ENCODE peak calls at places on chromosome 10, in ten cellular contexts. T, X, G, Y, I, U, L, C, N and Q are unnamed samples.

GRCh38 chr10:99329891-99330674 is 927 bp downstream of the CNNM1 start:
- DNase-seq in Y (peak; percentile 56), X (peak; percentile 20), I (no peak), U (no peak), G (no peak), L (peak; percentile 88), T (peak; percentile 20), C (no peak), N (no peak), Q (no peak)

GRCh38 chr10:50286517-50286916 is 35.2 kb upstream of the ASAH2 start:
- DNase-seq in C (no peak), I (no peak), L (no peak), X (no peak), U (no peak), Y (no peak), N (peak; percentile 15), G (no peak), T (no peak), Q (no peak)

GRCh38 chr10:122637371-122637770 is 62.3 kb downstream of the C10orf120 start:
- DNase-seq in I (peak; percentile 55), C (no peak), Y (no peak), U (no peak), L (no peak), T (no peak), G (no peak), X (no peak), N (peak; percentile 32), Q (no peak)

GRCh38 chr10:3761916-3762708 is 22.9 kb downstream of the KLF6 start:
- DNase-seq in U (no peak), C (no peak), L (no peak), G (no peak), I (no peak), T (no peak), X (no peak), Y (no peak), N (no peak), Q (no peak)

GRCh38 chr10:16519908-16520861 is 1.5 kb downstream of the C1QL3 start:
- DNase-seq in N (no peak), U (no peak), X (peak; percentile 18), G (peak; percentile 22), Y (peak; percentile 32), I (no peak), C (no peak), T (peak; percentile 4), L (peak; percentile 60), Q (no peak)

GRCh38 chr10:89738551-89739209 is 37.3 kb downstream of the KIF20B start:
- DNase-seq in U (no peak), G (peak; percentile 43), X (no peak), C (no peak), T (no peak), I (no peak), L (no peak), Y (no peak), N (peak; percentile 59), Q (no peak)

GRCh38 chr10:132591166-132591971 is 53.8 kb downstream of the INPP5A start:
- DNase-seq in G (no peak), I (peak; percentile 63), T (peak; percentile 66), L (no peak), C (peak; percentile 85), Y (no peak), U (no peak), N (no peak), X (no peak), Q (peak; percentile 81)

GRCh38 chr10:121313119-121313858 is 285.0 kb downstream of the FGFR2 start:
- DNase-seq in L (no peak), G (no peak), X (no peak), I (no peak), N (no peak), T (no peak), U (no peak), Y (no peak), C (no peak), Q (no peak)

GRCh38 chr10:1102836-1103235 is 46.7 kb downstream of the WDR37 start:
- DNase-seq in T (no peak), U (no peak), N (no peak), I (no peak), L (no peak), X (no peak), G (no peak), Y (no peak), C (peak; percentile 26), Q (no peak)

GRCh38 chr10:80540136-80540535 is 2.4 kb downstream of the SH2D4B start:
- DNase-seq in C (no peak), Y (no peak), N (no peak), X (no peak), L (no peak), U (no peak), I (no peak), T (no peak), G (no peak), Q (no peak)

GRCh38 chr10:12656518-12657142 is 307.3 kb downstream of the CAMK1D start:
- DNase-seq in G (peak; percentile 51), N (peak; percentile 41), C (peak; percentile 67), Y (no peak), U (peak; percentile 28), T (no peak), I (no peak), L (no peak), X (no peak), Q (no peak)

GRCh38 chr10:12799746-12800145 is 201.8 kb downstream of the CCDC3 start:
- DNase-seq in G (no peak), X (no peak), C (no peak), Y (no peak), I (no peak), T (no peak), L (no peak), N (no peak), U (no peak), Q (no peak)

GRCh38 chr10:24857001-24857695 is 95.3 kb downstream of the PRTFDC1 start:
- DNase-seq in N (no peak), T (no peak), U (no peak), Y (no peak), I (no peak), L (no peak), G (no peak), X (no peak), C (no peak), Q (no peak)

GRCh38 chr10:119350529-119351001 is 143.2 kb downstream of the GRK5 start:
- DNase-seq in I (no peak), Y (no peak), N (no peak), U (no peak), X (no peak), C (no peak), T (no peak), G (no peak), L (no peak), Q (no peak)

GRCh38 chr10:80468002-80468401 is 13.9 kb downstream of the TSPAN14 start:
- DNase-seq in T (peak; percentile 51), Y (peak; percentile 56), C (no peak), I (peak; percentile 77), U (no peak), X (peak; percentile 69), G (no peak), L (peak; percentile 44), N (peak; percentile 86), Q (peak; percentile 32)

GRCh38 chr10:50360486-50360885 is 109.2 kb upstream of the ASAH2 start:
- DNase-seq in C (peak; percentile 40), N (peak; percentile 56), L (no peak), I (no peak), G (no peak), X (no peak), T (no peak), U (no peak), Y (no peak), Q (no peak)

GRCh38 chr10:67883710-67884312 is 645 bp upstream of the SIRT1 start:
- DNase-seq in Y (no peak), N (no peak), C (peak; percentile 28), L (no peak), G (no peak), U (no peak), X (no peak), T (peak; percentile 18), I (no peak), Q (peak; percentile 16)

GRCh38 chr10:126476256-126476655 is 88.0 kb upstream of the ADAM12 start:
- DNase-seq in N (no peak), L (no peak), Y (peak; percentile 49), C (no peak), T (no peak), I (no peak), U (no peak), X (no peak), G (no peak), Q (no peak)

GRCh38 chr10:119306514-119306951 is 99.2 kb downstream of the GRK5 start:
- DNase-seq in G (peak; percentile 94), T (peak; percentile 52), N (no peak), Y (no peak), U (no peak), X (peak; percentile 69), L (no peak), I (no peak), C (no peak), Q (no peak)

GRCh38 chr10:15724683-15725082 is 5.0 kb upstream of the ITGA8 start:
- DNase-seq in I (no peak), T (no peak), U (no peak), X (no peak), C (no peak), G (no peak), Y (no peak), N (no peak), L (no peak), Q (no peak)

GRCh38 chr10:5447071-5447470 is 34.7 kb downstream of the NET1 start:
- DNase-seq in I (no peak), N (no peak), G (no peak), Y (no peak), X (no peak), C (no peak), U (no peak), L (no peak), T (no peak), Q (no peak)

GRCh38 chr10:33216661-33217427 is 117.6 kb downstream of the NRP1 start:
- DNase-seq in G (no peak), X (no peak), U (no peak), N (no peak), I (no peak), Y (no peak), C (no peak), T (no peak), L (no peak), Q (no peak)

GRCh38 chr10:72426982-72427381 is 72.3 kb upstream of the DNAJB12 start:
- DNase-seq in X (no peak), Y (no peak), L (no peak), N (peak; percentile 18), G (no peak), C (no peak), T (no peak), I (peak; percentile 21), U (no peak), Q (no peak)

GRCh38 chr10:44045020-44045419 is 339.9 kb downstream of the CXCL12 start:
- DNase-seq in I (peak; percentile 33), U (no peak), G (no peak), T (no peak), X (no peak), N (peak; percentile 8), L (no peak), Y (no peak), C (no peak), Q (no peak)

GRCh38 chr10:3014968-3015367 is 52.4 kb upstream of the PFKP start:
- DNase-seq in N (no peak), T (peak; percentile 38), L (no peak), C (no peak), G (no peak), Y (no peak), U (no peak), X (no peak), I (no peak), Q (no peak)

GRCh38 chr10:125494631-125495239 is 188.2 kb downstream of the TEX36 start:
- DNase-seq in G (no peak), L (no peak), T (no peak), I (no peak), X (no peak), N (no peak), U (no peak), C (no peak), Y (no peak), Q (no peak)

GRCh38 chr10:18860591-18861205 is 187.9 kb upstream of the MALRD1 start:
- DNase-seq in I (no peak), N (peak; percentile 28), T (no peak), Y (no peak), L (no peak), X (no peak), G (no peak), C (no peak), U (peak; percentile 3), Q (no peak)

GRCh38 chr10:93815304-93816091 is 57.8 kb downstream of the LGI1 start:
- DNase-seq in C (no peak), L (no peak), T (no peak), Y (peak; percentile 25), N (peak; percentile 40), I (no peak), U (no peak), G (no peak), X (no peak), Q (no peak)